ENCODE peak calls at places on chromosomes 16 and 17, in seven cellular contexts. G is IMR-90, H is H9, M is neuronal stem cell, F is mesendoderm, O is trophoblast cell, B is mesenchymal stem cell. N is an unnamed sample.

GRCh38 chr17:31008374-31009035 is 37.7 kb downstream of the RNF135 start:
- DNase-seq in O (peak; percentile 67), M (peak; percentile 46), G (peak; percentile 45), F (peak; percentile 84), H (peak; percentile 84), B (peak; percentile 75), N (peak; percentile 87)

GRCh38 chr17:48374650-48375230 is 55.3 kb downstream of the SKAP1 start:
- DNase-seq in O (peak; percentile 58), M (no peak), B (peak; percentile 14), H (peak; percentile 74), F (peak; percentile 57), G (no peak), N (peak; percentile 74)

GRCh38 chr16:64983983-64984382 is 137.9 kb downstream of the CDH11 start:
- DNase-seq in M (peak; percentile 30), H (peak; percentile 77), G (peak; percentile 89), B (peak; percentile 92), O (peak; percentile 0), F (peak; percentile 85), N (peak; percentile 78)

GRCh38 chr16:27520982-27521673 is 28.6 kb downstream of the GTF3C1 start:
- DNase-seq in O (no peak), B (peak; percentile 55), G (peak; percentile 63), H (no peak), F (peak; percentile 7), M (no peak), N (no peak)

GRCh38 chr17:27974531-27975145 is 67.8 kb upstream of the NLK start:
- DNase-seq in O (no peak), G (no peak), B (no peak), M (no peak), H (no peak), F (no peak), N (no peak)

GRCh38 chr16:85912271-85912974 is 13.5 kb downstream of the IRF8 start:
- DNase-seq in B (peak; percentile 46), F (no peak), O (peak; percentile 64), M (no peak), H (no peak), G (peak; percentile 36), N (no peak)

GRCh38 chr16:10521681-10522274 is 58.6 kb downstream of the EMP2 start:
- DNase-seq in M (peak; percentile 58), H (peak; percentile 61), B (peak; percentile 66), O (peak; percentile 90), F (peak; percentile 68), G (peak; percentile 68), N (peak; percentile 62)

GRCh38 chr17:54172654-54173316 is 350.1 kb downstream of the KIF2B start:
- DNase-seq in F (peak; percentile 50), M (no peak), O (peak; percentile 38), H (peak; percentile 47), B (peak; percentile 3), G (no peak), N (peak; percentile 50)

GRCh38 chr16:3776316-3776715 is 59.0 kb upstream of the TRAP1 start:
- DNase-seq in O (no peak), H (no peak), B (no peak), G (no peak), F (no peak), M (no peak), N (no peak)

GRCh38 chr17:7173687-7174602 is 5.2 kb downstream of the ASGR1 start:
- DNase-seq in M (peak; percentile 67), F (peak; percentile 93), G (no peak), O (peak; percentile 16), H (peak; percentile 96), B (peak; percentile 27), N (peak; percentile 88)

GRCh38 chr17:55314061-55314783 is 49.5 kb downstream of the HLF start:
- DNase-seq in G (no peak), M (no peak), B (no peak), O (no peak), F (no peak), H (no peak), N (no peak)

GRCh38 chr17:55314784-55315491 is 50.2 kb downstream of the HLF start:
- DNase-seq in M (no peak), G (no peak), H (no peak), O (peak; percentile 2), B (no peak), F (no peak), N (no peak)

GRCh38 chr17:55318081-55318480 is 53.3 kb downstream of the HLF start:
- DNase-seq in G (no peak), H (no peak), B (no peak), M (no peak), F (no peak), O (peak; percentile 88), N (no peak)

GRCh38 chr17:55317284-55317683 is 52.5 kb downstream of the HLF start:
- DNase-seq in O (peak; percentile 74), B (no peak), H (no peak), M (no peak), F (no peak), G (no peak), N (no peak)

GRCh38 chr17:55316499-55316898 is 51.7 kb downstream of the HLF start:
- DNase-seq in H (no peak), F (no peak), M (no peak), G (no peak), O (peak; percentile 90), B (no peak), N (no peak)
- H3K23ac ChIP-seq in H (no peak overlapping the region), F (no peak overlapping the region), M (no peak overlapping the region), G (no peak overlapping the region), O (no peak overlapping the region), B (no peak overlapping the region), N (no peak overlapping the region)

GRCh38 chr17:73017653-73018052 is 74.8 kb downstream of the SLC39A11 start:
- DNase-seq in H (no peak), O (peak; percentile 86), B (peak; percentile 58), F (no peak), G (peak; percentile 86), M (no peak), N (no peak)
- H3K23ac ChIP-seq in H (no peak overlapping the region), O (no peak overlapping the region), B (no peak overlapping the region), F (no peak overlapping the region), G (peak overlapping the region; percentile 82), M (no peak overlapping the region), N (no peak overlapping the region)

DNA sequence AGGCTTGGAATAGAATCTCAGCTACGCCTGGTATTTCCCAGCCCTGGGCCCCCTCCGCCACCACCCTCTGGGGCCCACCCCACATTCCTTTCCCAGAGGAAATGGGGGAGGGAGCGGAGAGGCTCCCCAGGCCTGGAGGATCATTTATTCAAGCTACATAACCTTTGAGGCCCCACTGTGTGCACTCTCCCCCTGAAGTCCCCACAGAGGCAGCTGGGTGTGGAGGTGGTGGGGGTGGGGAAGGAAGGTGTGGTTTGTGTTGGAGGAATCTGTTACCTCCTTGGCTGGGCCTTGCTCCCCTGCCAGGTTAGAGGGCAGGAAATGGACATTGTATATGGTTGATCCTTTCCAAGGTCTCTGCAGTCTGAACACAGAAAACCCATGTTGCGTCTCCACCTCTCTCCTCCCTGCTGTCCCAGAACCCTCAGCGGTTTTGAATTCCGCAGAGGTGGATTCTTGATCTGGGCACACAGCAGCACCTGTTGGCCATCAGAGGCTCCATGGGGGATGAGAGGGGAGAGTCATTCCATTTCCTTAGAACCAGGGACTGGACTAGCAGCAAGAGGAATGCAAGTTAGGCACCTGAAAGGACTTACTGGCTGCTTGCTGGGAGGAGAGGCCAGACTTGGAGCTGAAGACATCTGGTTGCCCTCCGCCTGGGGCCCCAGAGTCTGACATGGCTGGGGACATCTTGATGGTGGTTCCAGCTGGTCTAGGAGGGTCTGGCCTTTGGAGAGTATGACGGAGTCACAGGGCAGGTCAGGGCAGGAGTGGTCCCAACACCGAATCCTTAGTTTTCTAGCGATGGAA is 23.0 kb downstream of the ARHGAP23 start:
- DNase-seq in F (peak; percentile 98), G (peak; percentile 79), O (peak; percentile 64), B (no peak), M (no peak), H (peak; percentile 97), N (peak; percentile 93)
- H3K23ac ChIP-seq in F (peak overlapping the region; percentile 48), G (peak overlapping the region; percentile 99), O (no peak overlapping the region), B (peak overlapping the region; percentile 94), M (peak overlapping the region; percentile 46), H (no peak overlapping the region), N (no peak overlapping the region)

GRCh38 chr16:84179612-84180320 is 7.1 kb downstream of the TAF1C start:
- DNase-seq in F (no peak), M (no peak), H (no peak), G (no peak), B (no peak), O (no peak), N (no peak)
- H3K23ac ChIP-seq in F (no peak overlapping the region), M (peak overlapping the region; percentile 73), H (no peak overlapping the region), G (no peak overlapping the region), B (no peak overlapping the region), O (no peak overlapping the region), N (no peak overlapping the region)